ENCODE peak calls at places on chromosomes 7 and 10, in five cellular contexts. M is body of pancreas; T is activated T-cell treated with anti-CD3 and anti-CD28 coated beads, Interleukin-2, amount 50 U/mL, for 24 hours; D is HuH-7.5; Z is T-cell. B is an unnamed sample.

GRCh38 chr10:60430017-60430416 is 40.3 kb upstream of the ANK3 start:
- DNase-seq in M (no peak), T (no peak), D (no peak), Z (no peak), B (no peak)

GRCh38 chr7:65238785-65239184 is 134.9 kb upstream of the ZNF92 start:
- DNase-seq in M (no peak), T (no peak), D (no peak), Z (no peak), B (no peak)

GRCh38 chr7:104341545-104341944 is 13.1 kb downstream of the LHFPL3 start:
- DNase-seq in M (no peak), T (no peak), D (peak), Z (no peak), B (no peak)

GRCh38 chr7:135001390-135002165 is 15.3 kb downstream of the AGBL3 start:
- DNase-seq in M (no peak), T (no peak), D (no peak), Z (no peak), B (no peak)

GRCh38 chr10:75512534-75512933 is 81.1 kb downstream of the LRMDA start:
- DNase-seq in M (peak), T (no peak), D (no peak), Z (no peak), B (no peak)

GRCh38 chr10:130772676-130773075 is 538.8 kb downstream of the TCERG1L start:
- DNase-seq in M (no peak), T (no peak), D (no peak), Z (no peak), B (no peak)

GRCh38 chr7:2017483-2017891 is 215.3 kb downstream of the MAD1L1 start:
- DNase-seq in M (no peak), T (no peak), D (no peak), Z (no peak), B (no peak)

GRCh38 chr7:81402227-81402626 is 367.6 kb downstream of the HGF start:
- DNase-seq in M (no peak), T (no peak), D (no peak), Z (no peak), B (no peak)